ENCODE peak calls at places on chromosomes 11 and 22, in six cellular contexts. Q is HFF-Myc, P is hepatocyte, Z is dorsolateral prefrontal cortex, N is foreskin fibroblast, T is kidney. J is an unnamed sample.
A peak's percentile ranks its signal among the peaks of the same experiment; 100 is the strongest.

GRCh38 chr11:121932646-121933185 is 183.3 kb downstream of the BLID start:
- DNase-seq in Q (no peak), P (no peak), Z (no peak), N (no peak), T (no peak), J (no peak)

GRCh38 chr22:41870786-41871185 is 37.9 kb downstream of the SREBF2 start:
- DNase-seq in Q (no peak), P (no peak), Z (no peak), N (no peak), T (no peak), J (no peak)

GRCh38 chr11:67442504-67443398 is 525 bp downstream of the CORO1B start:
- DNase-seq in Q (no peak), P (no peak), Z (no peak), N (no peak), T (no peak), J (no peak)

GRCh38 chr11:76688146-76688545 is 17.6 kb upstream of the LRRC32 start:
- DNase-seq in Q (no peak), P (no peak), Z (no peak), N (no peak), T (no peak), J (no peak)

GRCh38 chr11:96162816-96163499 is 180.0 kb downstream of the MAML2 start:
- DNase-seq in Q (no peak), P (peak; percentile 59), Z (no peak), N (peak; percentile 88), T (no peak), J (no peak)

GRCh38 chr22:42930810-42931420 is 73.8 kb upstream of the ARFGAP3 start:
- DNase-seq in Q (no peak), P (no peak), Z (no peak), N (no peak), T (no peak), J (no peak)

GRCh38 chr11:63639195-63639832 is 25.1 kb upstream of the PLAAT3 start:
- DNase-seq in Q (no peak), P (peak; percentile 29), Z (no peak), N (no peak), T (no peak), J (no peak)

GRCh38 chr11:116513894-116514293 is 258.9 kb downstream of the BUD13 start:
- DNase-seq in Q (peak; percentile 4), P (peak; percentile 54), Z (no peak), N (peak; percentile 2), T (no peak), J (no peak)

GRCh38 chr22:32545801-32546200 is 71.2 kb downstream of the FBXO7 start:
- DNase-seq in Q (no peak), P (no peak), Z (no peak), N (no peak), T (no peak), J (no peak)

GRCh38 chr11:32597914-32598313 is 14.3 kb downstream of the EIF3M start:
- DNase-seq in Q (no peak), P (no peak), Z (no peak), N (no peak), T (no peak), J (no peak)

GRCh38 chr11:606245-606644 is 9.5 kb downstream of the IRF7 start:
- DNase-seq in Q (no peak), P (no peak), Z (peak; percentile 61), N (no peak), T (peak; percentile 74), J (no peak)

GRCh38 chr11:88402192-88402715 is 64.7 kb upstream of the CTSC start:
- DNase-seq in Q (peak; percentile 63), P (no peak), Z (no peak), N (peak; percentile 69), T (no peak), J (peak; percentile 58)

GRCh38 chr11:73135346-73136284 is 6.5 kb downstream of the FCHSD2 start:
- DNase-seq in Q (no peak), P (no peak), Z (no peak), N (no peak), T (no peak), J (no peak)

GRCh38 chr11:15911377-15912044 is 444.8 kb downstream of the SOX6 start:
- DNase-seq in Q (no peak), P (peak; percentile 77), Z (no peak), N (no peak), T (no peak), J (no peak)

GRCh38 chr11:11984563-11984962 is 23.9 kb downstream of the DKK3 start:
- DNase-seq in Q (no peak), P (no peak), Z (no peak), N (no peak), T (no peak), J (no peak)

GRCh38 chr11:2360081-2360642 is 16.9 kb upstream of the CD81 start:
- DNase-seq in Q (no peak), P (no peak), Z (no peak), N (no peak), T (no peak), J (no peak)

GRCh38 chr11:73480677-73481076 is 104.5 kb downstream of the RELT start:
- DNase-seq in Q (no peak), P (no peak), Z (no peak), N (peak; percentile 20), T (no peak), J (no peak)

GRCh38 chr11:110430267-110431211 is 791 bp downstream of the FDX1 start:
- DNase-seq in Q (no peak), P (peak; percentile 59), Z (peak; percentile 48), N (no peak), T (no peak), J (no peak)

GRCh38 chr11:19460718-19461405 is 220.1 kb upstream of the E2F8 start:
- DNase-seq in Q (no peak), P (no peak), Z (peak; percentile 44), N (no peak), T (peak; percentile 74), J (no peak)

GRCh38 chr11:19218216-19218615 is 16.4 kb upstream of the CSRP3 start:
- DNase-seq in Q (no peak), P (no peak), Z (no peak), N (no peak), T (no peak), J (no peak)

GRCh38 chr11:22711212-22711770 is 44.9 kb downstream of the GAS2 start:
- DNase-seq in Q (no peak), P (peak; percentile 9), Z (no peak), N (no peak), T (no peak), J (no peak)

GRCh38 chr11:117535870-117536411 is 208.3 kb downstream of the CEP164 start:
- DNase-seq in Q (no peak), P (no peak), Z (peak; percentile 74), N (no peak), T (no peak), J (no peak)

GRCh38 chr11:35321532-35322320 is 97.6 kb downstream of the SLC1A2 start:
- DNase-seq in Q (peak; percentile 66), P (no peak), Z (no peak), N (peak; percentile 89), T (no peak), J (peak; percentile 72)

GRCh38 chr11:116690623-116691022 is 82.2 kb downstream of the BUD13 start:
- DNase-seq in Q (no peak), P (no peak), Z (no peak), N (no peak), T (no peak), J (no peak)

GRCh38 chr11:91158297-91158696 is 935.4 kb upstream of the CHORDC1 start:
- DNase-seq in Q (no peak), P (no peak), Z (no peak), N (no peak), T (no peak), J (no peak)

GRCh38 chr22:38696606-38697005 is 4.1 kb downstream of the JOSD1 start:
- DNase-seq in Q (peak; percentile 67), P (peak; percentile 65), Z (no peak), N (peak; percentile 79), T (no peak), J (no peak)

GRCh38 chr11:86523738-86524602 is 148.4 kb downstream of the ME3 start:
- DNase-seq in Q (no peak), P (peak; percentile 78), Z (no peak), N (peak; percentile 89), T (no peak), J (peak; percentile 92)

GRCh38 chr11:29019960-29020683 is 911.9 kb downstream of the METTL15 start:
- DNase-seq in Q (no peak), P (peak; percentile 28), Z (no peak), N (no peak), T (no peak), J (no peak)
- TF ChIP-seq CTCF in Q (peak; percentile 51), P (peak; percentile 44), Z (no peak), N (peak; percentile 37), T (peak; percentile 13), J (peak; percentile 47)

GRCh38 chr11:61718046-61718531 is 34.3 kb upstream of the MYRF start:
- DNase-seq in Q (no peak), P (no peak), Z (no peak), N (no peak), T (no peak), J (no peak)

GRCh38 chr11:61720597-61720996 is 31.8 kb upstream of the MYRF start:
- DNase-seq in Q (no peak), P (no peak), Z (no peak), N (no peak), T (no peak), J (no peak)

GRCh38 chr11:61717286-61718033 is 35.0 kb upstream of the MYRF start:
- DNase-seq in Q (no peak), P (no peak), Z (no peak), N (no peak), T (no peak), J (no peak)

GRCh38 chr11:61719968-61720367 is 32.5 kb upstream of the MYRF start:
- DNase-seq in Q (no peak), P (no peak), Z (no peak), N (no peak), T (no peak), J (no peak)

GRCh38 chr11:61718613-61719302 is 33.7 kb upstream of the MYRF start:
- DNase-seq in Q (peak; percentile 38), P (peak; percentile 65), Z (no peak), N (peak; percentile 51), T (no peak), J (no peak)
- H3K4me3 ChIP-seq in Q (peak overlapping the region; percentile 61), P (no peak overlapping the region), Z (peak overlapping the region; percentile 24), N (peak overlapping the region; percentile 53), T (no peak overlapping the region), J (peak overlapping the region; percentile 67)

GRCh38 chr11:126113515-126113957 is 50.9 kb upstream of the CDON start:
- DNase-seq in Q (peak; percentile 83), P (peak; percentile 94), Z (no peak), N (peak; percentile 95), T (peak; percentile 93), J (peak; percentile 87)
- TF ChIP-seq CTCF in Q (no peak), P (peak; percentile 17), Z (no peak), N (no peak), T (no peak), J (no peak)

GRCh38 chr22:37610480-37611148 is 2.0 kb downstream of the GGA1 start:
- DNase-seq in Q (no peak), P (no peak), Z (no peak), N (no peak), T (no peak), J (no peak)
- H3K4me3 ChIP-seq in Q (peak overlapping the region; percentile 88), P (no peak overlapping the region), Z (no peak overlapping the region), N (peak overlapping the region; percentile 78), T (no peak overlapping the region), J (no peak overlapping the region)